ENCODE peak calls at places on chromosomes 7 and 10, in nine cellular contexts. G is heart left ventricle; E is pancreas; I is spleen; Y is HCT116; O is tibial artery; Z is endodermal cell; K is CD8-positive, alpha-beta T cell; T is gastrocnemius medialis. B is an unnamed sample.

GRCh38 chr10:20146004-20146403 is 329.8 kb downstream of the PLXDC2 start:
- DNase-seq in O (no peak), K (no peak), G (no peak), Z (no peak), I (no peak), T (no peak), E (no peak), Y (no peak), B (no peak)

GRCh38 chr7:106959753-106960152 is 84.8 kb upstream of the PRKAR2B start:
- DNase-seq in O (no peak), G (no peak), K (no peak), E (no peak), T (no peak), Y (no peak), I (no peak), Z (peak; percentile 84), B (no peak)

GRCh38 chr10:71623098-71623985 is 96.2 kb downstream of the C10orf105 start:
- DNase-seq in K (peak; percentile 11), O (no peak), G (no peak), Z (peak; percentile 83), Y (no peak), I (no peak), T (no peak), E (no peak), B (no peak)

GRCh38 chr7:93117852-93118530 is at the start of gene SAMD9:
- DNase-seq in Y (peak; percentile 49), G (peak; percentile 52), E (peak; percentile 40), I (no peak), K (peak; percentile 60), T (peak; percentile 18), Z (no peak), O (no peak), B (no peak)

GRCh38 chr10:88234332-88234731 is 348.8 kb downstream of the RNLS start:
- DNase-seq in Z (no peak), I (no peak), Y (no peak), O (no peak), T (no peak), K (no peak), E (no peak), G (no peak), B (no peak)

GRCh38 chr7:124688991-124689390 is 76.6 kb downstream of the GPR37 start:
- DNase-seq in Z (no peak), Y (no peak), E (no peak), O (no peak), K (no peak), T (no peak), I (no peak), G (no peak), B (no peak)

GRCh38 chr7:24922099-24922773 is 57.7 kb downstream of the OSBPL3 start:
- DNase-seq in K (no peak), Z (no peak), G (no peak), I (no peak), T (no peak), Y (no peak), O (no peak), E (no peak), B (no peak)

GRCh38 chr7:100863406-100863950 is 3.7 kb upstream of the TRIP6 start:
- DNase-seq in G (no peak), Y (no peak), O (no peak), T (no peak), I (no peak), K (no peak), Z (no peak), E (peak; percentile 60), B (no peak)

GRCh38 chr10:114489521-114490310 is 85.4 kb upstream of the AFAP1L2 start:
- DNase-seq in E (no peak), O (no peak), I (no peak), Z (peak; percentile 63), Y (peak; percentile 65), K (no peak), T (no peak), G (peak; percentile 34), B (no peak)

GRCh38 chr7:46707973-46708372 is 786.9 kb upstream of the IGFBP3 start:
- DNase-seq in K (no peak), Z (no peak), O (no peak), T (no peak), Y (no peak), I (no peak), E (no peak), G (no peak), B (no peak)

GRCh38 chr7:151248191-151249033 is at the start of gene SMARCD3:
- DNase-seq in I (peak; percentile 85), K (peak; percentile 43), E (peak; percentile 74), O (peak; percentile 82), Z (peak; percentile 91), Y (no peak), G (peak; percentile 90), T (no peak), B (peak; percentile 74)

DNA sequence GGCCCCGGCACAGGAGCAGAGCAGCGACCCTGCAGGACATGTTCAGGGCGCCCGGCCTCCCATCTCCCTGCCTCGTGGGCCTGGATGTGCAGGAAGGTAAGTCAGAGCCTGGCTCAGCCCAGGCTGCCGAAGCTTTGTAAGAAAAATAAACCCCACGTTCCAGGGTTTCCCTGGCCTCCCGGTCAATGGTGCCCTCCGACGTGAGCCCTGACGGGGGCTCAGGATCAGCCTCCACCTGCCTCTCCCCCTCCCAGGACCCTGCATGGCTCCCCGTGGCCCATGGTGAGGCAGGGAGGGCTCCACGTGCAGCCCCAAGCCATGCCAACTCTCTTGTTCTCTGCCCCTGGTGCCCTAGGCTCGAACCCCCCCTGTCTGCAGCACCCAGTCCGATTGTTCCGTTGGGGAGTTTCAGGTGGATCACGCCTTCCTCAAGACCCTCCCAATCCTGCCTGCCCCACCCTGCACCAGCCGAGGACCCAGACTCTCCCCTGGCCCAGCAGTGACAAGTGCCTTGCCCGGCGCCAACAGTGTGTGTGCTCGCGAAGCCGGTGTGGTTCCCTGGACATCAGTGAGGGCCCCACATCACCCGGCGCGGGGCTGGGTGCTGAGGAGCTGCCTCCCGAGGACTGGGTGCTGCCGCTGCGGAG is 73.2 kb downstream of the PDGFA start:
- DNase-seq in E (no peak), T (no peak), K (no peak), Z (no peak), G (no peak), Y (no peak), I (no peak), O (no peak), B (no peak)
- H3K36me3 ChIP-seq in E (no peaks in the 10 kb centered on the region), T (no peaks in the 10 kb centered on the region), K (no peaks in the 10 kb centered on the region), Z (no peaks in the 10 kb centered on the region), G (no peaks in the 10 kb centered on the region), Y (no peaks in the 10 kb centered on the region), I (no peaks in the 10 kb centered on the region), O (no peaks in the 10 kb centered on the region), B (no peaks in the 10 kb centered on the region)

DNA sequence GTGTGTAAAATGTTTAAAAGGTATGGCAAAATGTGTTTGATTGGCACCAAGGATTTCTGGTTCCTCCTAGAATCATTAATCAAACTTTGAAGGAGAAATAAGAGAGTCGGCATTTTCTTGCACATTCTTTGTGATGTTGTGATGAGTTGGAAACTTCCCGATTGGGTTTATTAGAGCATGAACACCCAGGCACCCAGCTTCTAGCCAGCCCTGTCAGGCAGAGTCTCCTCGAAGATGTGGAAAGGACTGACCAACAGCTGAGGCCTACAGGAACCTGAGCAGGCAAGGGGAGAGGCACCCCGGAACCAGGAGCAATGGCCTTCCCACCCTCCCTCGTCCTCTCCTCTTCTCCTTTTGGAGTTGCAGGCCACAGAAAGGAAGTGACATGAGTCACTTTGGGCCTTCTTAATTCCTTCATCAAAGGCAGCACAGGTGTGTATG is 68.7 kb downstream of the EGFR start:
- DNase-seq in G (no peak), K (no peak), O (no peak), I (no peak), Z (peak; percentile 32), Y (no peak), T (no peak), E (no peak), B (no peak)
- H3K4me3 ChIP-seq in G (no peak overlapping the region), K (no peak overlapping the region), O (no peak overlapping the region), I (no peak overlapping the region), Z (no peak overlapping the region), Y (no peak overlapping the region), T (no peak overlapping the region), E (no peak overlapping the region), B (no peak overlapping the region)

GRCh38 chr10:121710207-121710606 is 112.0 kb upstream of the FGFR2 start:
- DNase-seq in K (no peak), Y (no peak), O (no peak), I (no peak), E (no peak), T (no peak), G (no peak), Z (no peak), B (no peak)

GRCh38 chr10:121709674-121710073 is 111.4 kb upstream of the FGFR2 start:
- DNase-seq in Z (no peak), I (no peak), K (no peak), G (no peak), E (no peak), Y (no peak), O (no peak), T (no peak), B (no peak)

GRCh38 chr10:121710971-121711370 is 112.7 kb upstream of the FGFR2 start:
- DNase-seq in E (no peak), T (no peak), Z (no peak), I (no peak), Y (no peak), G (no peak), K (no peak), O (no peak), B (no peak)

DNA sequence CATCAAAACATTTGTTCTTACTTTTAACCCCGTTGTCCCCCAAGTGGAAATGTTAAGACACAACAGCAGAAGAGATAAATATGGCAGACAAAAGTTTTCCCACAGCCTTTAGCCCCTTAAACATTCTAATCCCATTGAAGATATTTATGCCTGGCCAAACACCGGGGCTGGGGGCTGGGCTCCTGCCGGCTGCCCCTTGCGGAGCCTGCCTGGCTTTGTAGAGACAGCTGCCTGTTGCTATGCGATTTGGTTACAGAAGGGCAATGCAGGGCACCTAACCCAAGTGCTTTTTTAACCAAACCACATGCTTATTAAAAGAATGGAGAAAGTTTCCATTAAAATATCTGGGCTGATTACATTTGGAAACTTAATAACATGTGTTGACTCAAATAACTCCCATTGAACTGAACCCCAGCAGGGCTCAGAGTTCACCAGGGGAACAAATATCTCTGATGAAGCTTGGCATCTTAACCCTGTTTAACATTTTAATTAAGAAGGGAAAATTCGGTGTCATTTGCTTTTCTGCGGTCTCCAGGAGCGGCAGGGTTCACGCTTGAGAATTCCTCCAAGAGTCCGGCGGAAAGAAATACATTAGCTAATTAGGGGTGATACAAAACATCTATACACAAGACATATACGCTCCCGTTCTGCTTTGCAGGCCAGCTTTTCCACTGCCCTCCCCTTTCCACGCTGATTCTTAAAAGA is 110.8 kb upstream of the FGFR2 start:
- DNase-seq in Z (no peak), E (no peak), G (no peak), K (no peak), Y (no peak), T (no peak), I (no peak), O (no peak), B (no peak)
- TF ChIP-seq CTCF in Z (no peak), E (no peak), G (no peak), K (no peak), Y (no peak), T (no peak), I (no peak), O (no peak), B (no peak)

DNA sequence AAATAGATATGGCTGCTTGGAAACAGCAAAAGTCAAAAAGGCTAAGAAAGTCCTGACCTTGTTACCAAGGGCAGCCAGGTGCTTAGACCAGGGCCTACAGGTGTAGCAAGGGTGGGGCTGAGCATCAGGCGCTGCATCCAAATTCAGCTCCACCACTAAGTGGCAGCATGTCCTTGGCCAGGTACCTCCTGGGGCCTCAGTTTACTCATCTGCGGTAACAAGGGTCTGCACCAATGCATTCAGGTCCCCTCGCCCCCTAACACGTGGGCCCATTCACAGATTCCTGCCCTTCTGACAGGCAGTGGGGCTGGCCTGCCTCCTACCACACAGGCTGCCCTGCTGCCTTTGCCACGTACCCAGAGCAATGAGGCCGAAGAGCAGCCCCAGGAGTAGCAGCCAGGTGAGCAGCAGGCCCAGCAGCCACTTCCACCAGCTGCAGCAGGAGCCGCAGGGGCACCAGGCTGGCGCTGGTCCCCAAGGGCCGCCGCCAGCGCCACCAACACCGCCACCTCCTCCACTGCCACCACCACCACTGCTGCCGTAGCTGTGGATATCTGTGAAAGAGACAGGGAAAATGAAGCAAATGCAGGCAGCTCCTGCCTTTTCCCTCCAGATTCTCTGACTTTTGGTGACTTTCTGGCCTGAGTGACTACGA is 28.9 kb downstream of the COL17A1 start:
- DNase-seq in K (no peak), O (no peak), Z (peak; percentile 70), G (no peak), Y (peak; percentile 40), I (no peak), E (no peak), T (no peak), B (no peak)
- H3K36me3 ChIP-seq in K (no peaks in the 10 kb centered on the region), O (no peaks in the 10 kb centered on the region), Z (no peaks in the 10 kb centered on the region), G (no peaks in the 10 kb centered on the region), Y (no peaks in the 10 kb centered on the region), I (no peaks in the 10 kb centered on the region), E (no peaks in the 10 kb centered on the region), T (no peaks in the 10 kb centered on the region), B (no peaks in the 10 kb centered on the region)

B was measured in lower lobe of right lung.